ENCODE peak calls at places on chromosomes 6 and 20, in four cellular contexts. One of them, this sample, is unnamed.

GRCh38 chr6:79671605-79672266 is 40.6 kb downstream of the SH3BGRL2 start:
- DNase-seq in lung: peak
- DNase-seq in T-helper 2 cell: no peak
- DNase-seq in aorta: no peak
- DNase-seq in this sample: no peak

GRCh38 chr6:83536647-83537589 is 24.6 kb downstream of the PRSS35 start:
- DNase-seq in lung: no peak
- DNase-seq in T-helper 2 cell: no peak
- DNase-seq in aorta: no peak
- DNase-seq in this sample: no peak

GRCh38 chr20:1844723-1845523 is 50.3 kb upstream of the SIRPA start:
- DNase-seq in lung: peak
- DNase-seq in T-helper 2 cell: no peak
- DNase-seq in aorta: no peak
- DNase-seq in this sample: peak

GRCh38 chr6:159390384-159390783 is 221.2 kb downstream of the FNDC1 start:
- DNase-seq in lung: no peak
- DNase-seq in T-helper 2 cell: no peak
- DNase-seq in aorta: no peak
- DNase-seq in this sample: no peak

GRCh38 chr20:23047738-23048214 is 1.7 kb downstream of the THBD start:
- DNase-seq in lung: no peak
- DNase-seq in T-helper 2 cell: no peak
- DNase-seq in aorta: peak
- DNase-seq in this sample: no peak

GRCh38 chr6:32973144-32973854 is 4.9 kb downstream of the BRD2 start:
- DNase-seq in lung: no peak
- DNase-seq in T-helper 2 cell: peak
- DNase-seq in aorta: peak
- DNase-seq in this sample: no peak

GRCh38 chr6:55617272-55617671 is 38.3 kb upstream of the HMGCLL1 start:
- DNase-seq in lung: no peak
- DNase-seq in T-helper 2 cell: no peak
- DNase-seq in aorta: no peak
- DNase-seq in this sample: no peak

GRCh38 chr6:132357120-132357519 is 44.2 kb downstream of the MOXD1 start:
- DNase-seq in lung: no peak
- DNase-seq in T-helper 2 cell: no peak
- DNase-seq in aorta: no peak
- DNase-seq in this sample: no peak

GRCh38 chr20:55054443-55054842 is 579.0 kb downstream of the DOK5 start:
- DNase-seq in lung: no peak
- DNase-seq in T-helper 2 cell: no peak
- DNase-seq in aorta: no peak
- DNase-seq in this sample: no peak

GRCh38 chr6:84220809-84221409 is 6.5 kb downstream of the CEP162 start:
- DNase-seq in lung: no peak
- DNase-seq in T-helper 2 cell: no peak
- DNase-seq in aorta: no peak
- DNase-seq in this sample: no peak

GRCh38 chr20:36157610-36158009 is 3.1 kb downstream of the EPB41L1 start:
- DNase-seq in lung: no peak
- DNase-seq in T-helper 2 cell: no peak
- DNase-seq in aorta: no peak
- DNase-seq in this sample: no peak

GRCh38 chr6:143759666-143760065 is 81.9 kb downstream of the PHACTR2 start:
- DNase-seq in lung: no peak
- DNase-seq in T-helper 2 cell: no peak
- DNase-seq in aorta: no peak
- DNase-seq in this sample: no peak

GRCh38 chr6:161128680-161129196 is 137.2 kb downstream of the MAP3K4 start:
- DNase-seq in lung: no peak
- DNase-seq in T-helper 2 cell: no peak
- DNase-seq in aorta: no peak
- DNase-seq in this sample: no peak

GRCh38 chr20:36385503-36385902 is 79.4 kb downstream of the DLGAP4 start:
- DNase-seq in lung: no peak
- DNase-seq in T-helper 2 cell: no peak
- DNase-seq in aorta: no peak
- DNase-seq in this sample: no peak

GRCh38 chr20:8305449-8305978 is 173.4 kb downstream of the PLCB1 start:
- DNase-seq in lung: peak
- DNase-seq in T-helper 2 cell: peak
- DNase-seq in aorta: peak
- DNase-seq in this sample: peak

GRCh38 chr6:20238688-20239587 is 26.7 kb upstream of the MBOAT1 start:
- DNase-seq in lung: no peak
- DNase-seq in T-helper 2 cell: no peak
- DNase-seq in aorta: no peak
- DNase-seq in this sample: no peak

GRCh38 chr6:108914235-108915022 is 66.2 kb downstream of the ARMC2 start:
- DNase-seq in lung: no peak
- DNase-seq in T-helper 2 cell: peak
- DNase-seq in aorta: no peak
- DNase-seq in this sample: no peak

GRCh38 chr20:19952392-19952791 is 64.8 kb upstream of the NAA20 start:
- DNase-seq in lung: no peak
- DNase-seq in T-helper 2 cell: no peak
- DNase-seq in aorta: no peak
- DNase-seq in this sample: no peak

GRCh38 chr20:52224920-52225319 is 33.3 kb upstream of the ZFP64 start:
- DNase-seq in lung: no peak
- DNase-seq in T-helper 2 cell: no peak
- DNase-seq in aorta: no peak
- DNase-seq in this sample: no peak

GRCh38 chr6:170091639-170092579 is 199.0 kb downstream of the DLL1 start:
- DNase-seq in lung: no peak
- DNase-seq in T-helper 2 cell: no peak
- DNase-seq in aorta: peak
- DNase-seq in this sample: no peak

GRCh38 chr6:136921521-136921935 is 573 bp upstream of the SLC35D3 start:
- DNase-seq in lung: no peak
- DNase-seq in T-helper 2 cell: no peak
- DNase-seq in aorta: peak
- DNase-seq in this sample: no peak

GRCh38 chr6:118356686-118357085 is 191.4 kb upstream of the PLN start:
- DNase-seq in lung: no peak
- DNase-seq in T-helper 2 cell: no peak
- DNase-seq in aorta: no peak
- DNase-seq in this sample: no peak

GRCh38 chr6:41372526-41373366 is 37.3 kb downstream of the NCR2 start:
- DNase-seq in lung: no peak
- DNase-seq in T-helper 2 cell: no peak
- DNase-seq in aorta: no peak
- DNase-seq in this sample: no peak